ENCODE peak calls at places on chromosomes 7 and 10, in ten cellular contexts. One of them, this sample, is unnamed.

GRCh38 chr7:117946201-117946633 is 73.0 kb upstream of the CTTNBP2 start:
- DNase-seq in esophagus squamous epithelium: no peak
- DNase-seq in fibroblast of mammary gland: no peak
- DNase-seq in breast epithelium: no peak
- DNase-seq in left ventricle myocardium inferior: no peak
- DNase-seq in stomach: no peak
- DNase-seq in B cell: no peak
- DNase-seq in NB4: no peak
- DNase-seq in Caco-2: no peak
- DNase-seq in cardiac fibroblast: no peak
- DNase-seq in this sample: no peak

GRCh38 chr10:101777857-101778145 is 1.9 kb upstream of the FGF8 start:
- DNase-seq in left ventricle myocardium inferior: no peak
- DNase-seq in breast epithelium: no peak
- DNase-seq in NB4: no peak
- DNase-seq in fibroblast of mammary gland: no peak
- DNase-seq in stomach: peak; percentile 25
- DNase-seq in B cell: no peak
- DNase-seq in Caco-2: peak; percentile 34
- DNase-seq in cardiac fibroblast: no peak
- DNase-seq in esophagus squamous epithelium: no peak
- DNase-seq in this sample: no peak

GRCh38 chr10:130045091-130045652 is 65.5 kb downstream of the C10orf143 start:
- DNase-seq in NB4: peak; percentile 82
- DNase-seq in esophagus squamous epithelium: no peak
- DNase-seq in stomach: no peak
- DNase-seq in cardiac fibroblast: no peak
- DNase-seq in fibroblast of mammary gland: peak; percentile 48
- DNase-seq in left ventricle myocardium inferior: no peak
- DNase-seq in breast epithelium: no peak
- DNase-seq in Caco-2: peak; percentile 16
- DNase-seq in B cell: no peak
- DNase-seq in this sample: no peak

GRCh38 chr7:15123901-15124300 is 221.3 kb upstream of the DGKB start:
- DNase-seq in B cell: no peak
- DNase-seq in Caco-2: no peak
- DNase-seq in breast epithelium: no peak
- DNase-seq in esophagus squamous epithelium: no peak
- DNase-seq in cardiac fibroblast: no peak
- DNase-seq in NB4: no peak
- DNase-seq in left ventricle myocardium inferior: no peak
- DNase-seq in fibroblast of mammary gland: no peak
- DNase-seq in stomach: no peak
- DNase-seq in this sample: no peak

GRCh38 chr7:1672851-1673486 is 2.9 kb downstream of the ELFN1 start:
- DNase-seq in esophagus squamous epithelium: no peak
- DNase-seq in Caco-2: peak; percentile 27
- DNase-seq in left ventricle myocardium inferior: no peak
- DNase-seq in cardiac fibroblast: no peak
- DNase-seq in B cell: peak; percentile 25
- DNase-seq in breast epithelium: no peak
- DNase-seq in fibroblast of mammary gland: no peak
- DNase-seq in NB4: no peak
- DNase-seq in stomach: no peak
- DNase-seq in this sample: no peak

GRCh38 chr7:120550494-120551048 is 277.6 kb downstream of the KCND2 start:
- DNase-seq in cardiac fibroblast: peak; percentile 64
- DNase-seq in Caco-2: no peak
- DNase-seq in NB4: peak; percentile 87
- DNase-seq in stomach: no peak
- DNase-seq in breast epithelium: no peak
- DNase-seq in fibroblast of mammary gland: peak; percentile 74
- DNase-seq in esophagus squamous epithelium: no peak
- DNase-seq in B cell: no peak
- DNase-seq in left ventricle myocardium inferior: no peak
- DNase-seq in this sample: no peak

GRCh38 chr7:145123502-145123901 is 287.6 kb upstream of the TPK1 start:
- DNase-seq in NB4: no peak
- DNase-seq in Caco-2: no peak
- DNase-seq in fibroblast of mammary gland: no peak
- DNase-seq in B cell: no peak
- DNase-seq in left ventricle myocardium inferior: no peak
- DNase-seq in stomach: no peak
- DNase-seq in breast epithelium: no peak
- DNase-seq in cardiac fibroblast: no peak
- DNase-seq in esophagus squamous epithelium: no peak
- DNase-seq in this sample: no peak

GRCh38 chr7:20331231-20331880 is 656 bp downstream of the ITGB8 start:
- DNase-seq in fibroblast of mammary gland: no peak
- DNase-seq in esophagus squamous epithelium: no peak
- DNase-seq in NB4: peak; percentile 51
- DNase-seq in Caco-2: peak; percentile 39
- DNase-seq in cardiac fibroblast: peak; percentile 40
- DNase-seq in stomach: peak; percentile 53
- DNase-seq in breast epithelium: peak; percentile 36
- DNase-seq in B cell: peak; percentile 60
- DNase-seq in left ventricle myocardium inferior: peak; percentile 30
- DNase-seq in this sample: no peak

GRCh38 chr10:94963901-94964300 is 25.4 kb downstream of the CYP2C9 start:
- DNase-seq in B cell: no peak
- DNase-seq in esophagus squamous epithelium: no peak
- DNase-seq in Caco-2: peak; percentile 54
- DNase-seq in cardiac fibroblast: peak; percentile 47
- DNase-seq in fibroblast of mammary gland: peak; percentile 22
- DNase-seq in stomach: no peak
- DNase-seq in breast epithelium: no peak
- DNase-seq in NB4: peak; percentile 51
- DNase-seq in left ventricle myocardium inferior: no peak
- DNase-seq in this sample: no peak

GRCh38 chr10:14822879-14823755 is 14.7 kb downstream of the CDNF start:
- DNase-seq in NB4: peak; percentile 53
- DNase-seq in cardiac fibroblast: peak; percentile 63
- DNase-seq in Caco-2: no peak
- DNase-seq in fibroblast of mammary gland: peak; percentile 54
- DNase-seq in esophagus squamous epithelium: no peak
- DNase-seq in breast epithelium: no peak
- DNase-seq in stomach: peak; percentile 31
- DNase-seq in B cell: peak; percentile 57
- DNase-seq in left ventricle myocardium inferior: peak; percentile 17
- DNase-seq in this sample: peak; percentile 15

GRCh38 chr10:99630439-99630838 is 10.2 kb upstream of the SLC25A28 start:
- DNase-seq in B cell: no peak
- DNase-seq in left ventricle myocardium inferior: no peak
- DNase-seq in stomach: peak; percentile 58
- DNase-seq in cardiac fibroblast: peak; percentile 69
- DNase-seq in breast epithelium: no peak
- DNase-seq in esophagus squamous epithelium: no peak
- DNase-seq in fibroblast of mammary gland: peak; percentile 65
- DNase-seq in NB4: peak; percentile 56
- DNase-seq in Caco-2: peak; percentile 58
- DNase-seq in this sample: no peak

GRCh38 chr10:132396495-132397035 is 435 bp upstream of the PWWP2B start:
- DNase-seq in Caco-2: peak; percentile 63
- DNase-seq in stomach: peak; percentile 75
- DNase-seq in left ventricle myocardium inferior: peak; percentile 71
- DNase-seq in esophagus squamous epithelium: no peak
- DNase-seq in fibroblast of mammary gland: peak; percentile 14
- DNase-seq in NB4: peak; percentile 82
- DNase-seq in breast epithelium: no peak
- DNase-seq in cardiac fibroblast: peak; percentile 21
- DNase-seq in B cell: peak; percentile 97
- DNase-seq in this sample: peak; percentile 71

GRCh38 chr10:110530131-110530831 is 32.6 kb downstream of the DUSP5 start:
- DNase-seq in fibroblast of mammary gland: peak; percentile 73
- DNase-seq in stomach: no peak
- DNase-seq in NB4: no peak
- DNase-seq in B cell: no peak
- DNase-seq in breast epithelium: peak; percentile 66
- DNase-seq in left ventricle myocardium inferior: peak; percentile 66
- DNase-seq in Caco-2: peak; percentile 88
- DNase-seq in esophagus squamous epithelium: no peak
- DNase-seq in cardiac fibroblast: peak; percentile 79
- DNase-seq in this sample: no peak

GRCh38 chr7:105638942-105639495 is 57.7 kb upstream of the EFCAB10 start:
- DNase-seq in NB4: no peak
- DNase-seq in cardiac fibroblast: no peak
- DNase-seq in B cell: no peak
- DNase-seq in fibroblast of mammary gland: no peak
- DNase-seq in stomach: peak; percentile 60
- DNase-seq in left ventricle myocardium inferior: no peak
- DNase-seq in Caco-2: no peak
- DNase-seq in breast epithelium: no peak
- DNase-seq in esophagus squamous epithelium: no peak
- DNase-seq in this sample: no peak

GRCh38 chr7:30469303-30469702 is 9.3 kb downstream of the NOD1 start:
- DNase-seq in left ventricle myocardium inferior: peak; percentile 77
- DNase-seq in breast epithelium: peak; percentile 93
- DNase-seq in cardiac fibroblast: peak; percentile 100
- DNase-seq in esophagus squamous epithelium: no peak
- DNase-seq in B cell: no peak
- DNase-seq in Caco-2: peak; percentile 50
- DNase-seq in stomach: no peak
- DNase-seq in NB4: no peak
- DNase-seq in fibroblast of mammary gland: peak; percentile 100
- DNase-seq in this sample: no peak
- TF ChIP-seq CTCF in left ventricle myocardium inferior: peak; percentile 59
- TF ChIP-seq CTCF in breast epithelium: peak; percentile 34
- TF ChIP-seq CTCF in cardiac fibroblast: peak; percentile 58
- TF ChIP-seq CTCF in esophagus squamous epithelium: peak; percentile 31
- TF ChIP-seq CTCF in B cell: no peak
- TF ChIP-seq CTCF in Caco-2: peak; percentile 9
- TF ChIP-seq CTCF in stomach: no peak
- TF ChIP-seq CTCF in NB4: no peak
- TF ChIP-seq CTCF in fibroblast of mammary gland: peak; percentile 70
- TF ChIP-seq CTCF in this sample: no peak

DNA sequence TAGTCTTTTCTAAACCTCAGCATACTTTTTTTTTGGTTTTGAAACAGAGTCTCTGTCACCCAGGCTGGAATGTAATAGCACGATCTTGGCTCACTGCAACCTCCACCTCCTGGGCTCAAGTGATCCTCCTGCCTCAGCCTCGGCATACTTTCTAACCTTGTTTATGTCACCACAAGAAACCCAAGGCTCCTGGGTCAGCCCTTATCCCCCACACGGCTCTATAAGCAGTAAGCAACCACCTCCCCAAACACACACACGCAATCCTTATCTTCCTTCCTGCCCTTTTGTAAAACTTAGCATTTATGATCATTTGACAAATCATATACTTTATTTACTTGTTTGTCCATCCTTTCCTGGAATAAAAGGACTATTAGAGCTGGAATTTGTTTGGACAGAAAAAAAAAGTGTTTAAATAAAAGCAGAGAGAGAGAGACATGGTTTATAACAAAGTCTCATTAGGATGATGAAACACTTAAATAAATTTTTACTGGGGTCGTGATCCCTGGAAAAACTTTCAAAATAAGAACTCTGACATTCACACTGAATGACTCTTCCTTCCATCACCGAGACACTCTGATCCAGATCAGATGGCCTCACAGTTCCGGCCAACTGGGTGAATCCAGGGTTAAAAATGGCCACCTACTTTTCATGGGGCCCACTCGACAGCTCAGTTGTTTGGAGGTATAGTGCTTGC is 72.7 kb upstream of the PIK3CG start:
- DNase-seq in NB4: no peak
- DNase-seq in cardiac fibroblast: no peak
- DNase-seq in breast epithelium: no peak
- DNase-seq in B cell: no peak
- DNase-seq in left ventricle myocardium inferior: no peak
- DNase-seq in esophagus squamous epithelium: no peak
- DNase-seq in Caco-2: no peak
- DNase-seq in fibroblast of mammary gland: no peak
- DNase-seq in stomach: no peak
- DNase-seq in this sample: no peak
- TF ChIP-seq CTCF in NB4: no peak
- TF ChIP-seq CTCF in cardiac fibroblast: no peak
- TF ChIP-seq CTCF in breast epithelium: no peak
- TF ChIP-seq CTCF in B cell: no peak
- TF ChIP-seq CTCF in left ventricle myocardium inferior: no peak
- TF ChIP-seq CTCF in esophagus squamous epithelium: no peak
- TF ChIP-seq CTCF in Caco-2: no peak
- TF ChIP-seq CTCF in fibroblast of mammary gland: no peak
- TF ChIP-seq CTCF in stomach: no peak
- TF ChIP-seq CTCF in this sample: no peak

DNA sequence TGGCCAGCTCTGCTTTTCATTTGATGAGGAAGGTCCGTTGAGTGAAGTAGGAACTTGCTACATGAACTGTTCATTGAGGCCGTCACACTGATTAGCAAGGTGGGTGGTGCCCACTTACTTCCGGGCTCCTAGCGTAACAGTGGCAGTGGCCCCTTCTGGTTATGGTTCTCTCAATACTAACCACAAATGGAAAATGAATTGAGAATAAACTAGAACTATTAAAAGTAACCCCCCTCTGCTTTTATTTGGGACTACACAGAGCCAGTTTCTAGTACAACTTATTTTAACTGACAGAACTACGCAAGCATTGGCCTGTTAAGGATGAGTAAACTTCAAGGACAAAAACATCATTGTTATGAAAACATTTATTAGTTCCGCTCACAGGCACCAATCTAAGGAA is 519.1 kb downstream of the INHBA start:
- DNase-seq in esophagus squamous epithelium: no peak
- DNase-seq in Caco-2: no peak
- DNase-seq in B cell: no peak
- DNase-seq in NB4: no peak
- DNase-seq in left ventricle myocardium inferior: no peak
- DNase-seq in fibroblast of mammary gland: no peak
- DNase-seq in cardiac fibroblast: no peak
- DNase-seq in stomach: no peak
- DNase-seq in breast epithelium: no peak
- DNase-seq in this sample: no peak
- TF ChIP-seq CTCF in esophagus squamous epithelium: no peak
- TF ChIP-seq CTCF in Caco-2: no peak
- TF ChIP-seq CTCF in B cell: no peak
- TF ChIP-seq CTCF in NB4: no peak
- TF ChIP-seq CTCF in left ventricle myocardium inferior: no peak
- TF ChIP-seq CTCF in fibroblast of mammary gland: no peak
- TF ChIP-seq CTCF in cardiac fibroblast: no peak
- TF ChIP-seq CTCF in stomach: no peak
- TF ChIP-seq CTCF in breast epithelium: no peak
- TF ChIP-seq CTCF in this sample: no peak

DNA sequence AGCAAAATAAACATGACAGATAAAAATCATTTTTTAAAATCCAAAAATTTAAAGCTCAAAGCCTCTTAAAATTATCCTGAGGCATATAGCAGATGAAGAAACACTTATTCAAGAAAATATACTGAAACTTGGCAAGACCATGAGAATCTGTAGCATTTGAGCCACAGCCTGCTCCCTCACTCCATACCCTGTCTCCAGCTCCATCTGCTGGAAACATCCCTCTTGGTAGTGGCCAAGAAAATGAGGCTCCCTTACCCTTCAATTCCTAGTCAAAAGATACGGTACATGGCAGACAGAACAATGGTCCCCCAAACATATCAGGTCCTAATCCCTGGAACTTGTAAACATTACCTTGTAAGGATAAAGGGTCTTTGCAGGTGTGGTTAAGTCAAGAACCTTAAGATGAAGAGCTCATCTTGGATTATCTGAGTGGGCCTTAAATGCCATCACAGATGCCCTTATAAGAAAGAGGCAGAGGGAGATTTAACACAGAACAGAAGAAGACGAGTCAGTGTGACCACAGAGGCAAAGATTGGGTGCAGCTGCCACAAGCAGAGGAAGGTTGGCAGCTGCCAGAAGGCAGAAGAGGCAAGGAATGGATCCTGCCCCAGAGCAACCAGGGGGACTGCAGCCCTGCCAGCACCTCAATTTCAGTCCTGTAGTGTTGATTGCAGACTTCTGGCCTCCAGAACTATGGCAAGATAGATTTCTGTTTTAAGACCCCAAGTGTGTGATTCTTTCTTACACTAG is 149.4 kb downstream of the ZNF248 start:
- DNase-seq in Caco-2: no peak
- DNase-seq in breast epithelium: no peak
- DNase-seq in cardiac fibroblast: no peak
- DNase-seq in stomach: no peak
- DNase-seq in NB4: peak; percentile 57
- DNase-seq in fibroblast of mammary gland: no peak
- DNase-seq in left ventricle myocardium inferior: no peak
- DNase-seq in B cell: no peak
- DNase-seq in esophagus squamous epithelium: no peak
- DNase-seq in this sample: no peak
- TF ChIP-seq CTCF in Caco-2: no peak
- TF ChIP-seq CTCF in breast epithelium: no peak
- TF ChIP-seq CTCF in cardiac fibroblast: no peak
- TF ChIP-seq CTCF in stomach: peak; percentile 25
- TF ChIP-seq CTCF in NB4: no peak
- TF ChIP-seq CTCF in fibroblast of mammary gland: no peak
- TF ChIP-seq CTCF in left ventricle myocardium inferior: no peak
- TF ChIP-seq CTCF in B cell: no peak
- TF ChIP-seq CTCF in esophagus squamous epithelium: no peak
- TF ChIP-seq CTCF in this sample: no peak

This sample was measured in CD4-positive, alpha-beta T cell.